ENCODE peak calls at places on chromosome 16, in six cellular contexts. V is NCI-H1105 treated with DMSO at 0.1 percent for 48 hours; Y is KBM-7; J is fibroblast of lung; D is activated CD8-positive, alpha-beta T cell treated with anti-CD3 and anti-CD28 coated beads, Interleukin-2, amount 10 ng/mL, durations not matched to agents 7 days and 5 days; O is OCI-LY7. R is an unnamed sample.

GRCh38 chr16:54540525-54541180 is 254.1 kb upstream of the IRX3 start:
- DNase-seq in D (no peak), Y (no peak), V (no peak), J (no peak), O (no peak), R (no peak)

GRCh38 chr16:65722429-65722828 is 600.6 kb upstream of the CDH11 start:
- DNase-seq in O (no peak), V (no peak), J (no peak), D (no peak), Y (no peak), R (no peak)

GRCh38 chr16:85931596-85932402 is 32.8 kb downstream of the IRF8 start:
- DNase-seq in D (no peak), V (no peak), J (no peak), O (peak), Y (no peak), R (no peak)

GRCh38 chr16:65180986-65181710 is 59.3 kb upstream of the CDH11 start:
- DNase-seq in V (no peak), O (no peak), D (no peak), Y (no peak), J (peak), R (no peak)

GRCh38 chr16:75702247-75702646 is 986 bp upstream of the DUXB start:
- DNase-seq in V (no peak), O (no peak), D (no peak), J (no peak), Y (no peak), R (no peak)

GRCh38 chr16:84055801-84056634 is 13.4 kb upstream of the SLC38A8 start:
- DNase-seq in Y (no peak), D (no peak), J (no peak), O (no peak), V (no peak), R (peak)

GRCh38 chr16:85720319-85720637 is 30.6 kb downstream of the C16orf74 start:
- DNase-seq in J (no peak), V (no peak), D (no peak), O (no peak), Y (no peak), R (no peak)

GRCh38 chr16:77213542-77214108 is 14.4 kb downstream of the SYCE1L start:
- DNase-seq in D (no peak), V (peak), Y (no peak), J (peak), O (no peak), R (no peak)

GRCh38 chr16:70496513-70496912 is 26.8 kb downstream of the COG4 start:
- DNase-seq in Y (no peak), J (no peak), O (no peak), D (no peak), V (no peak), R (no peak)

GRCh38 chr16:1983544-1984346 is at the start of gene GFER:
- DNase-seq in V (peak), O (peak), J (peak), D (peak), Y (peak), R (peak)

GRCh38 chr16:61792194-61792904 is 243.9 kb downstream of the CDH8 start:
- DNase-seq in V (no peak), J (peak), D (no peak), O (no peak), Y (no peak), R (no peak)

GRCh38 chr16:15502041-15502725 is 67.8 kb downstream of the BMERB1 start:
- DNase-seq in V (no peak), D (no peak), O (no peak), Y (no peak), J (peak), R (no peak)

R was measured in sigmoid colon.